ENCODE peak calls at places on chromosomes 11 and 22, in nine cellular contexts. W is tibial nerve, Y is tibial artery, O is H7, C is fibroblast of lung, B is psoas muscle, R is ovary, D is lower lobe of right lung, Q is brain microvascular endothelial cell. E is an unnamed sample. For H3K27me3 and H3K36me3, the result is how much of the 10 kb centered on the place peaks cover.

GRCh38 chr22:24325105-24325757 is 54.6 kb downstream of the SPECC1L start:
- DNase-seq in W (no peak), Y (no peak), O (peak), C (peak), B (no peak), R (no peak), D (no peak), Q (peak), E (peak)

GRCh38 chr11:33860926-33861325 is 30.9 kb downstream of the LMO2 start:
- DNase-seq in W (no peak), Y (no peak), O (no peak), C (no peak), B (no peak), R (no peak), D (no peak), Q (no peak), E (no peak)

GRCh38 chr11:132452616-132453015 is 1079.7 kb downstream of the OPCML start:
- DNase-seq in W (no peak), Y (no peak), O (no peak), C (peak), B (no peak), R (no peak), D (no peak), Q (no peak), E (no peak)

GRCh38 chr11:93032580-93032979 is 63.1 kb downstream of the MTNR1B start:
- DNase-seq in W (no peak), Y (no peak), O (no peak), C (peak), B (no peak), R (no peak), D (no peak), Q (no peak), E (peak)

GRCh38 chr22:19755145-19755710 is 5.3 kb upstream of the TBX1 start:
- DNase-seq in W (no peak), Y (no peak), O (peak), C (no peak), B (no peak), R (no peak), D (no peak), Q (no peak), E (no peak)

GRCh38 chr11:94325681-94326080 is 21.3 kb downstream of the IZUMO1R start:
- DNase-seq in W (no peak), Y (no peak), O (peak), C (no peak), B (no peak), R (no peak), D (no peak), Q (peak), E (peak)

GRCh38 chr11:133928628-133929059 is 28.1 kb downstream of the IGSF9B start:
- DNase-seq in W (no peak), Y (no peak), O (no peak), C (peak), B (no peak), R (no peak), D (no peak), Q (no peak), E (peak)

GRCh38 chr11:2807276-2807681 is 78.3 kb downstream of the CDKN1C start:
- DNase-seq in W (peak), Y (peak), O (no peak), C (peak), B (peak), R (peak), D (peak), Q (no peak), E (no peak)

GRCh38 chr11:102332611-102332994 is 14.4 kb upstream of the BIRC2 start:
- DNase-seq in W (no peak), Y (no peak), O (no peak), C (no peak), B (no peak), R (no peak), D (no peak), Q (no peak), E (no peak)

GRCh38 chr11:6127881-6128280 is 20.4 kb downstream of the OR56B4 start:
- DNase-seq in W (no peak), Y (no peak), O (no peak), C (no peak), B (no peak), R (no peak), D (no peak), Q (no peak), E (peak)

GRCh38 chr11:44451706-44452105 is 113.8 kb upstream of the CD82 start:
- DNase-seq in W (no peak), Y (no peak), O (peak), C (no peak), B (no peak), R (no peak), D (no peak), Q (no peak), E (no peak)

GRCh38 chr11:71425851-71426250 is 22.3 kb downstream of the DHCR7 start:
- DNase-seq in W (no peak), Y (no peak), O (no peak), C (no peak), B (no peak), R (no peak), D (no peak), Q (no peak), E (peak)

GRCh38 chr11:36449566-36450390 is 60.3 kb downstream of the TRAF6 start:
- DNase-seq in W (no peak), Y (no peak), O (no peak), C (peak), B (no peak), R (no peak), D (no peak), Q (no peak), E (no peak)

GRCh38 chr22:47228767-47229166 is 466.3 kb downstream of the TBC1D22A start:
- DNase-seq in W (no peak), Y (no peak), O (no peak), C (no peak), B (no peak), R (no peak), D (no peak), Q (no peak), E (no peak)

GRCh38 chr11:107477820-107478219 is 20.2 kb upstream of the CWF19L2 start:
- DNase-seq in W (no peak), Y (no peak), O (no peak), C (no peak), B (no peak), R (no peak), D (no peak), Q (no peak), E (no peak)

GRCh38 chr22:45317551-45318167 is 7.9 kb downstream of the FAM118A start:
- DNase-seq in W (peak), Y (peak), O (peak), C (peak), B (peak), R (peak), D (no peak), Q (peak), E (peak)

GRCh38 chr11:128704517-128704916 is 10.6 kb downstream of the FLI1 start:
- DNase-seq in W (no peak), Y (no peak), O (no peak), C (no peak), B (no peak), R (no peak), D (no peak), Q (no peak), E (no peak)

GRCh38 chr11:86396403-86396802 is 21.7 kb downstream of the CCDC81 start:
- DNase-seq in W (no peak), Y (no peak), O (no peak), C (peak), B (no peak), R (no peak), D (no peak), Q (peak), E (peak)

GRCh38 chr11:59706518-59707285 is 6.9 kb downstream of the OR10V1 start:
- DNase-seq in W (no peak), Y (no peak), O (no peak), C (peak), B (no peak), R (no peak), D (no peak), Q (peak), E (peak)

GRCh38 chr22:47136671-47137070 is 374.2 kb downstream of the TBC1D22A start:
- DNase-seq in W (no peak), Y (no peak), O (no peak), C (no peak), B (no peak), R (no peak), D (no peak), Q (no peak), E (no peak)

GRCh38 chr22:34950480-34950879 is 115.5 kb upstream of the ISX start:
- DNase-seq in W (no peak), Y (no peak), O (peak), C (peak), B (no peak), R (no peak), D (no peak), Q (no peak), E (no peak)

GRCh38 chr11:71139516-71140205 is 112.7 kb downstream of the SHANK2 start:
- DNase-seq in W (no peak), Y (peak), O (peak), C (peak), B (no peak), R (no peak), D (peak), Q (no peak), E (no peak)

GRCh38 chr11:70948855-70949551 is 303.4 kb downstream of the SHANK2 start:
- DNase-seq in W (no peak), Y (no peak), O (peak), C (no peak), B (peak), R (no peak), D (no peak), Q (no peak), E (no peak)

GRCh38 chr22:33723915-33724314 is 196.4 kb downstream of the LARGE1 start:
- DNase-seq in W (no peak), Y (peak), O (no peak), C (no peak), B (no peak), R (no peak), D (no peak), Q (no peak), E (no peak)

GRCh38 chr22:32830473-32830872 is 29.0 kb downstream of the TIMP3 start:
- DNase-seq in W (no peak), Y (no peak), O (peak), C (no peak), B (peak), R (peak), D (no peak), Q (peak), E (no peak)

GRCh38 chr22:48683640-48684039 is 1144.0 kb downstream of the BRD1 start:
- DNase-seq in W (no peak), Y (no peak), O (no peak), C (no peak), B (no peak), R (no peak), D (no peak), Q (no peak), E (no peak)

GRCh38 chr22:48834404-48834803 is 993.3 kb downstream of the BRD1 start:
- DNase-seq in W (no peak), Y (no peak), O (no peak), C (no peak), B (no peak), R (no peak), D (no peak), Q (no peak), E (no peak)

GRCh38 chr11:88535266-88535665 is 197.7 kb upstream of the CTSC start:
- DNase-seq in W (no peak), Y (no peak), O (no peak), C (peak), B (no peak), R (no peak), D (no peak), Q (no peak), E (no peak)

GRCh38 chr22:36384766-36385400 is 2.9 kb downstream of the MYH9 start:
- DNase-seq in W (no peak), Y (no peak), O (peak), C (peak), B (no peak), R (no peak), D (no peak), Q (no peak), E (no peak)

GRCh38 chr11:34570584-34570983 is 50.3 kb upstream of the EHF start:
- DNase-seq in W (no peak), Y (no peak), O (no peak), C (peak), B (no peak), R (no peak), D (no peak), Q (no peak), E (peak)

GRCh38 chr11:8060146-8060719 is 20.8 kb upstream of the TUB start:
- DNase-seq in W (no peak), Y (peak), O (no peak), C (no peak), B (no peak), R (no peak), D (no peak), Q (no peak), E (no peak)

GRCh38 chr11:66438009-66438503 is 592 bp downstream of the MRPL11 start:
- DNase-seq in W (no peak), Y (no peak), O (peak), C (no peak), B (no peak), R (no peak), D (no peak), Q (no peak), E (no peak)

GRCh38 chr11:65437436-65438227 is 15.0 kb downstream of the NEAT1 start:
- DNase-seq in W (peak), Y (no peak), O (no peak), C (no peak), B (peak), R (no peak), D (no peak), Q (no peak), E (peak)

GRCh38 chr11:20226936-20227335 is 66.7 kb upstream of the DBX1 start:
- DNase-seq in W (no peak), Y (no peak), O (no peak), C (no peak), B (no peak), R (no peak), D (no peak), Q (peak), E (no peak)

GRCh38 chr22:32080904-32081303 is 37.8 kb downstream of the SLC5A1 start:
- DNase-seq in W (no peak), Y (no peak), O (peak), C (peak), B (no peak), R (no peak), D (no peak), Q (peak), E (peak)

GRCh38 chr11:27571151-27571840 is 64.7 kb upstream of the LIN7C start:
- DNase-seq in W (no peak), Y (no peak), O (peak), C (peak), B (no peak), R (no peak), D (no peak), Q (peak), E (no peak)

GRCh38 chr22:24060375-24060788 is 49.3 kb downstream of the CABIN1 start:
- DNase-seq in W (no peak), Y (peak), O (no peak), C (peak), B (no peak), R (no peak), D (no peak), Q (peak), E (peak)

GRCh38 chr11:20277014-20277413 is 86.5 kb upstream of the HTATIP2 start:
- DNase-seq in W (no peak), Y (no peak), O (no peak), C (no peak), B (no peak), R (no peak), D (no peak), Q (no peak), E (no peak)

GRCh38 chr11:93468286-93468685 is 74.9 kb downstream of the SMCO4 start:
- DNase-seq in W (no peak), Y (no peak), O (no peak), C (no peak), B (no peak), R (no peak), D (no peak), Q (no peak), E (no peak)

GRCh38 chr22:39920134-39920743 is 19.4 kb downstream of the GRAP2 start:
- DNase-seq in W (no peak), Y (no peak), O (no peak), C (no peak), B (no peak), R (no peak), D (no peak), Q (no peak), E (no peak)
- H3K27me3 ChIP-seq in W (under half), Y (under half), O (under half), C (under half), B (under half), R (under half), D (under half), Q (under half), E (under half)

GRCh38 chr11:1622076-1622475 is at the start of gene KRTAP5-4:
- DNase-seq in W (no peak), Y (no peak), O (no peak), C (no peak), B (no peak), R (no peak), D (no peak), Q (no peak), E (no peak)

GRCh38 chr11:1624621-1625020 is 2.7 kb upstream of the KRTAP5-4 start:
- DNase-seq in W (no peak), Y (no peak), O (no peak), C (no peak), B (peak), R (no peak), D (no peak), Q (no peak), E (no peak)

GRCh38 chr11:1623716-1624115 is 1.8 kb upstream of the KRTAP5-4 start:
- DNase-seq in W (no peak), Y (no peak), O (no peak), C (no peak), B (peak), R (no peak), D (no peak), Q (no peak), E (no peak)

GRCh38 chr11:1618231-1618630 is 3.7 kb downstream of the KRTAP5-4 start:
- DNase-seq in W (no peak), Y (no peak), O (no peak), C (no peak), B (no peak), R (no peak), D (no peak), Q (no peak), E (no peak)

DNA sequence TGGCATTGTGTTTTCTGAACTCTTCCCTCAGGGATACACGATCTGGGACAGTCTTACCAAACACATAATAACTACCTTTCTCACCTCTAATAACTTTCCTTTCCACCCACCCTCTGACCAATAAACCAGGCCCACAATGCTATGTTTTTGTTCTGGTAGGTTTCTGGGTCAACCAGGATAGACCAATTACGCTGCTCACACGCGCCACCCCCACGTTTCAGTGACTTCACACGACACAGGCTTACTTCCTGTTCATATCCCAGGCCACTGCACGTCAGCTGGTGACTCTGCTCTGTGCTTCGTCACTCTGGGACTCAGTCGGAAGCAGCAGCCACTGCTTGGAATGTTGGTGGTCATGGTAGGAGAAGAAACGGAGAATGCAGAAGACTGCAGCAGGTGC is 2.5 kb downstream of the KRTAP5-4 start:
- DNase-seq in W (no peak), Y (no peak), O (no peak), C (no peak), B (peak), R (no peak), D (no peak), Q (peak), E (no peak)
- H3K4me3 ChIP-seq in W (no peak), Y (no peak), O (no peak), C (no peak), B (no peak), R (no peak), D (no peak), Q (no peak), E (no peak)

GRCh38 chr11:11972942-11973341 is 35.5 kb downstream of the DKK3 start:
- DNase-seq in W (no peak), Y (no peak), O (peak), C (no peak), B (no peak), R (no peak), D (no peak), Q (no peak), E (no peak)

GRCh38 chr11:11972148-11972547 is 36.3 kb downstream of the DKK3 start:
- DNase-seq in W (no peak), Y (no peak), O (no peak), C (no peak), B (no peak), R (no peak), D (no peak), Q (no peak), E (no peak)

GRCh38 chr11:11975201-11976092 is 33.0 kb downstream of the DKK3 start:
- DNase-seq in W (no peak), Y (no peak), O (peak), C (no peak), B (peak), R (no peak), D (no peak), Q (no peak), E (no peak)

GRCh38 chr11:11973866-11974265 is 34.6 kb downstream of the DKK3 start:
- DNase-seq in W (no peak), Y (no peak), O (peak), C (peak), B (no peak), R (no peak), D (no peak), Q (no peak), E (no peak)

DNA sequence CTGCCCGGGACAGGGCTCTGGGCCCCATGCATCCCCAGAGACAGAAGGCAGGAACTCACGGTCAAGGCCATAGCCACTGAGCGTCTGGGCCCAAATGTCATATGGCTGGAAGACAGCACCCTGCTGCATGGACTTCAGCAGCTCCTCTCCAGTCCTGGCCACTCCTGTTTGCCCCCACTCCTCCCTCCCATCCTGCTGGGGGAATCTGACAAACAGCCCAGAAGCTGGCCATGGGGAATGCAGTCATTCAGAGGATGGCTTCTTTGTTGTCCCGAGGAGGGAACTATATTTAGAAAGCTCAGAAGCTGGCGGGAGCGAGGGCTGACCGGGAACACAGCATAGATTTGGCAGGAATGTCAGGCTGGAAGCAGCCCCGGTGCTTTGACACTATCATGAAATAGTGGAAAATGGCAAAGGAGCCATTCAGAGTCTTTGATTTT is 35.0 kb downstream of the DKK3 start:
- DNase-seq in W (peak), Y (peak), O (peak), C (peak), B (peak), R (peak), D (no peak), Q (no peak), E (no peak)
- H3K36me3 ChIP-seq in W (under half), Y (under half), O (under half), C (under half), B (under half), R (under half), D (under half), Q (under half), E (under half)

DNA sequence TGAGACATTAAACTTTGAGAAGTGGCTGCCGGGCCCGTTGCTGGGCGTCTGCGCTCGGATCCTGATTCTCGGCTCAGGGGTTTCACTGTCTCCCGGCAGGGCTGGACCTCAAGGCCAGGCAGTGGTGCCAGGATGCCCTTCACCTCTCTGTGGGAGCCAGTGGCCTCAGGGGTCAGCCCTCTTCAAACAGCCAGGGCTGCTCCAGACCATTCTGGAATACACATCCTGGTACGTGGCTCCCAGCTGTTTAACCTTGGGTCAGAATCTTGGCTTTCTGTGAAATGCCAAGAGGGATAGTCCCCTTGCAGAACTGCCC is 70.5 kb downstream of the MPPED1 start:
- DNase-seq in W (no peak), Y (no peak), O (peak), C (no peak), B (no peak), R (no peak), D (no peak), Q (no peak), E (no peak)
- H3K27me3 ChIP-seq in W (under half), Y (under half), O (under half), C (under half), B (under half), R (under half), D (under half), Q (under half), E (under half)

GRCh38 chr22:37591823-37592404 is 12.0 kb upstream of the LGALS2 start:
- DNase-seq in W (no peak), Y (no peak), O (no peak), C (no peak), B (no peak), R (no peak), D (no peak), Q (no peak), E (no peak)
- H3K4me3 ChIP-seq in W (peak), Y (no peak), O (no peak), C (no peak), B (peak), R (no peak), D (peak), Q (no peak), E (no peak)